ENCODE peak calls at places on chromosomes 12 and 14, in four cellular contexts. S, F, V and L are unnamed samples.
A peak's percentile ranks its signal among the peaks of the same experiment; 100 is the strongest.

GRCh38 chr14:75301666-75302325 is 23.2 kb downstream of the FOS start:
- DNase-seq in F (peak; percentile 77), V (peak; percentile 91), S (peak; percentile 60), L (no peak)

GRCh38 chr12:65086236-65086635 is 34.9 kb downstream of the WIF1 start:
- DNase-seq in V (no peak), S (no peak), F (no peak), L (no peak)

GRCh38 chr14:51328089-51328941 is 88.3 kb downstream of the TMX1 start:
- DNase-seq in F (no peak), S (no peak), V (no peak), L (no peak)

GRCh38 chr14:24430143-24430681 is 458 bp downstream of the KHNYN start:
- DNase-seq in V (peak; percentile 60), S (peak; percentile 79), F (peak; percentile 89), L (no peak)

GRCh38 chr12:67354322-67354721 is 85.2 kb downstream of the CAND1 start:
- DNase-seq in S (peak; percentile 21), V (no peak), F (no peak), L (no peak)

GRCh38 chr12:92421701-92422100 is 276.1 kb upstream of the BTG1 start:
- DNase-seq in V (no peak), S (no peak), F (no peak), L (no peak)

GRCh38 chr12:12267801-12268200 is 957 bp upstream of the LRP6 start:
- DNase-seq in S (no peak), F (no peak), V (peak; percentile 12), L (no peak)

GRCh38 chr12:11798856-11799530 is 149.5 kb downstream of the ETV6 start:
- DNase-seq in S (no peak), V (no peak), F (no peak), L (peak; percentile 61)

GRCh38 chr12:90102957-90103652 is 394.5 kb upstream of the ATP2B1 start:
- DNase-seq in V (peak; percentile 51), S (no peak), F (no peak), L (peak; percentile 60)

GRCh38 chr12:94261781-94262180 is 113.4 kb downstream of the PLXNC1 start:
- DNase-seq in V (no peak), F (no peak), S (no peak), L (no peak)

GRCh38 chr14:60756847-60757246 is 22.3 kb downstream of the MNAT1 start:
- DNase-seq in V (no peak), F (no peak), S (no peak), L (no peak)

GRCh38 chr12:12501121-12501520 is 61.5 kb downstream of the DUSP16 start:
- DNase-seq in S (no peak), V (no peak), F (no peak), L (no peak)

GRCh38 chr12:14982986-14983385 is 10.1 kb downstream of the PDE6H start:
- DNase-seq in V (no peak), F (no peak), S (no peak), L (no peak)

GRCh38 chr12:19301223-19301622 is 138.1 kb upstream of the AEBP2 start:
- DNase-seq in F (no peak), S (no peak), V (no peak), L (no peak)

GRCh38 chr14:99513946-99514551 is 32.8 kb downstream of the CCNK start:
- DNase-seq in V (no peak), F (no peak), S (no peak), L (no peak)

GRCh38 chr14:99263564-99264330 is 8.2 kb downstream of the BCL11B start:
- DNase-seq in S (no peak), F (no peak), V (no peak), L (no peak)

DNA sequence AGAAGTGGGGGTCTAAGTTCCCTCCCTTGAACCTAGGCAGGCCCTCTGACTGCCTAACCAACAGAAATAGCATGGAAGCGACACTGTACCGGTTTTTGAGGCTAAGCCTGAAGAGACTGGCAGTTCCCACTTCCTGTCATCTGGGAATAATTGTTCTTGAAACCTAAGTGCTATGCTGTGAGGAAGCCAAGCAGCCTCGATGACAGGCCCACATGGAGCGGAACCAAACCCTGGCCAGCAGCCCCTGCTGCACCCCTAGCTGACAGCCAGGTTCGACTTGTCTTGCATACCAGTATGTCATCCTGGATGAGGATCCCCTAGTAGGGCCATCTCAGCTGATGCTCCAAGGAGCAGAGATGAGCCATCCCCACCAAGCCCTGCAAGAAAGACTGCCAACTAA is 6.4 kb upstream of the GPR68 start:
- DNase-seq in V (no peak), F (no peak), S (no peak), L (no peak)
- H3K27ac ChIP-seq in V (peak overlapping the region; percentile 35), F (no peak overlapping the region), S (no peak overlapping the region), L (no peak overlapping the region)

GRCh38 chr12:53098982-53099651 is 1.6 kb downstream of the IGFBP6 start:
- DNase-seq in F (peak; percentile 97), V (peak; percentile 73), S (peak; percentile 96), L (peak; percentile 94)
- H3K4me3 ChIP-seq in F (peak overlapping the region; percentile 57), V (no peak overlapping the region), S (peak overlapping the region; percentile 80), L (peak overlapping the region; percentile 67)

GRCh38 chr12:122349078-122349477 is 73.4 kb downstream of the CLIP1 start:
- DNase-seq in S (no peak), V (peak; percentile 48), F (no peak), L (no peak)

GRCh38 chr12:122345042-122345441 is 77.4 kb downstream of the CLIP1 start:
- DNase-seq in F (no peak), S (no peak), V (no peak), L (no peak)

GRCh38 chr12:122350444-122350843 is 72.0 kb downstream of the CLIP1 start:
- DNase-seq in V (no peak), F (no peak), S (peak; percentile 38), L (no peak)

GRCh38 chr12:122346054-122346453 is 76.4 kb downstream of the CLIP1 start:
- DNase-seq in V (no peak), S (no peak), F (no peak), L (no peak)

DNA sequence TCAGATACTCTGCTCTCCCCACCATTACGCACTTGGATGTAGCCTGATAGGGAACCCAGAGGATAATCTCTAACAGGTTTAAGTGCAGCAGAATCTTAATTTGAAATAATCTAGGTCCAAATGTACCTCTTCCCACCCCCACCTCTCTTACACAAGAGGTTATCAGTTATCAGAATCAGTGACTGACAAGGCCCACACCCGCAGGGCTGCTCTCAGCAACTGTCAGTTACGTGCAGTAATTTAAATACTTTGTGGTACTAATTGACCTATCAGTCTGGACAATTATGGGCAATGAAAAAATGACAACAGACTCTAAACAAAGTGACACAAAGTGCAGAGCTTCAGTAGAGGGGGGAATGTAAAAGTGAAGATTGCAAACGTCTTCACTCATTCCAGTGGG is 74.0 kb downstream of the CLIP1 start:
- DNase-seq in F (no peak), V (no peak), S (no peak), L (no peak)
- H3K36me3 ChIP-seq in F (peaks cover 28% of the 10 kb centered on the region), V (no peaks in the 10 kb centered on the region), S (peaks cover 38% of the 10 kb centered on the region), L (peaks cover 5% of the 10 kb centered on the region)

GRCh38 chr14:93059917-93060545 is 55.7 kb downstream of the ITPK1 start:
- DNase-seq in S (no peak), V (no peak), F (no peak), L (no peak)

GRCh38 chr14:93063393-93063792 is 52.3 kb downstream of the ITPK1 start:
- DNase-seq in S (no peak), V (no peak), F (no peak), L (no peak)

GRCh38 chr14:93061380-93062012 is 54.2 kb downstream of the ITPK1 start:
- DNase-seq in F (no peak), V (no peak), S (no peak), L (no peak)

GRCh38 chr14:93059260-93059659 is 56.5 kb downstream of the ITPK1 start:
- DNase-seq in S (no peak), F (no peak), V (no peak), L (no peak)

GRCh38 chr14:93060841-93061240 is 54.9 kb downstream of the ITPK1 start:
- DNase-seq in F (no peak), V (no peak), S (no peak), L (no peak)
- H3K27ac ChIP-seq in F (peak overlapping the region; percentile 84), V (no peak overlapping the region), S (no peak overlapping the region), L (no peak overlapping the region)

GRCh38 chr14:37343307-37344094 is 145.8 kb downstream of the MIPOL1 start:
- DNase-seq in S (no peak), F (no peak), V (no peak), L (no peak)
- H3K4me3 ChIP-seq in S (no peak overlapping the region), F (no peak overlapping the region), V (no peak overlapping the region), L (no peak overlapping the region)

DNA sequence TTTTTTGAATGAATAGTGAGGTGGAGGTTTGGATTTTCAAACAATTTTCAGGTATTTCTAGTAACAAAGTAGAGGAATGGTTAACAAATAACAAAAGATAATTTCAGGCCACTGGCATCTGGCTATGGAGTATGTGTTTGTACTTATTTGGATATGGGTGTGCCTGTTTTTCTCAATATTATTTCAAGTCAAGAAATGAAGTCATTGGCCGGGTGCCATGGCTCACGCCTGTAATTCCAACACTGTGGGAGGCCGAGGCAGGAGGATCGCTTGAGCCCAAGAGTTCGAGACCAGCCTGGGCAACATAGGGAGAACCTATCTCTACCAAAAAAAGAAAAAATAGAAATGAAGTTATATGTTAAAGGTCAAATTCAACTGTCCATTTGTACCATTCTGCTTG is 13.9 kb downstream of the SLC35E3 start:
- DNase-seq in F (no peak), V (no peak), S (no peak), L (no peak)
- H3K36me3 ChIP-seq in F (peaks cover 7% of the 10 kb centered on the region), V (peaks cover 2% of the 10 kb centered on the region), S (peaks cover 54% of the 10 kb centered on the region), L (peaks cover 30% of the 10 kb centered on the region)

DNA sequence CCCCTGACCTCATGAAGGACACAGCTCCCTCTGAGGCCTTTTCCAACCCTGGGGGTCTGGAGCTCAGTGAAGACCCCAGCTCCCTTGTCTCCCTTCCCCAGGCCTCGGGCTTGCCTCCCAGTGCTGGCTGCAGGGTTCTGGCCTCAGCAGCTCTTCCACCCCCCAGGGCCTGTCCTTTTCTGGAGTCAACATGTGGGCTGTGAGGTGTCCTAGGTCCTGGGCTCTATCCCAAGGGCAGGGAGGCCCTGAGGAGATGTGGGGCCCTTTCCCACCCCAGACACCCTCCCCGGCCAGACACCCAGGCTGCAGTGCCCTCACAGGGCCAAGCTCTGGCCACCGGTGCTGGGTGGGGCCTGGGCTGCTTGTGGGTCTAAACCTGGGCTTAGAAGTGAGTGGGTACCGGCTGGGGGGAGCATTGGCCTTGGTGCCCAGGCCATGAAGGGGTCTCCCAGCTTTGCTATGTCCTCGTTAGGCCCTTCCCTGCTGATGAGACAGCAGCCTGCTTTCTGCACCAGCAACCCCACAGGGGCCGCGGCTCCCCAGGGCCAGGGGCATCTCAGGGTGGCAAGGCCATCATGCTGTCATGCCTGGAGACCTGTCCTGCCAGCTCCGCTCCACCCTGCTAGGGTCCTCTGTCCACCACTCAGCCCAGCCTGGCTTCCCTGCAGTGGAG is 2.7 kb upstream of the CRIP2 start:
- DNase-seq in V (no peak), S (no peak), F (no peak), L (no peak)
- H3K27ac ChIP-seq in V (no peak overlapping the region), S (peak overlapping the region; percentile 98), F (peak overlapping the region; percentile 48), L (no peak overlapping the region)

GRCh38 chr14:91351508-91351853 is 66.1 kb downstream of the CCDC88C start:
- DNase-seq in S (no peak), F (no peak), V (no peak), L (no peak)
- H3K4me3 ChIP-seq in S (peak overlapping the region; percentile 36), F (peak overlapping the region; percentile 34), V (peak overlapping the region; percentile 40), L (no peak overlapping the region)